ENCODE peak calls at places on chromosomes 12 and 14, in nine cellular contexts. One of them, this sample, is unnamed.
A peak's percentile ranks its signal among the peaks of the same experiment; 100 is the strongest.

GRCh38 chr14:34713681-34714319 is 593 bp downstream of the CFL2 start:
- DNase-seq in HepG2: peak; percentile 55
- DNase-seq in esophagus muscularis mucosa: no peak
- DNase-seq in prostate gland: peak; percentile 28
- DNase-seq in CD8-positive, alpha-beta T cell: no peak
- DNase-seq in uterus: peak; percentile 61
- DNase-seq in tibial nerve: peak; percentile 51
- DNase-seq in body of pancreas: peak; percentile 48
- DNase-seq in upper lobe of left lung: no peak
- DNase-seq in this sample: no peak

GRCh38 chr14:94773682-94774211 is 3.8 kb upstream of the GSC start:
- DNase-seq in prostate gland: no peak
- DNase-seq in HepG2: no peak
- DNase-seq in body of pancreas: no peak
- DNase-seq in tibial nerve: no peak
- DNase-seq in esophagus muscularis mucosa: no peak
- DNase-seq in CD8-positive, alpha-beta T cell: no peak
- DNase-seq in uterus: no peak
- DNase-seq in upper lobe of left lung: no peak
- DNase-seq in this sample: no peak

GRCh38 chr12:12779529-12779928 is 5.9 kb upstream of the APOLD1 start:
- DNase-seq in HepG2: peak; percentile 59
- DNase-seq in body of pancreas: no peak
- DNase-seq in tibial nerve: no peak
- DNase-seq in upper lobe of left lung: no peak
- DNase-seq in uterus: no peak
- DNase-seq in CD8-positive, alpha-beta T cell: no peak
- DNase-seq in prostate gland: no peak
- DNase-seq in esophagus muscularis mucosa: no peak
- DNase-seq in this sample: no peak

GRCh38 chr14:60090864-60091519 is 731 bp upstream of the PCNX4 start:
- DNase-seq in prostate gland: peak; percentile 17
- DNase-seq in HepG2: no peak
- DNase-seq in uterus: peak; percentile 66
- DNase-seq in esophagus muscularis mucosa: no peak
- DNase-seq in tibial nerve: peak; percentile 51
- DNase-seq in CD8-positive, alpha-beta T cell: no peak
- DNase-seq in upper lobe of left lung: no peak
- DNase-seq in body of pancreas: peak; percentile 52
- DNase-seq in this sample: peak; percentile 6

GRCh38 chr14:31937730-31938346 is 139.3 kb upstream of the ARHGAP5 start:
- DNase-seq in esophagus muscularis mucosa: no peak
- DNase-seq in body of pancreas: peak; percentile 52
- DNase-seq in prostate gland: no peak
- DNase-seq in CD8-positive, alpha-beta T cell: peak; percentile 20
- DNase-seq in HepG2: peak; percentile 98
- DNase-seq in upper lobe of left lung: no peak
- DNase-seq in uterus: peak; percentile 26
- DNase-seq in tibial nerve: peak; percentile 46
- DNase-seq in this sample: peak; percentile 26

GRCh38 chr12:38884666-38885065 is 20.7 kb downstream of the CPNE8 start:
- DNase-seq in CD8-positive, alpha-beta T cell: no peak
- DNase-seq in upper lobe of left lung: no peak
- DNase-seq in tibial nerve: no peak
- DNase-seq in uterus: no peak
- DNase-seq in prostate gland: no peak
- DNase-seq in body of pancreas: no peak
- DNase-seq in HepG2: no peak
- DNase-seq in esophagus muscularis mucosa: no peak
- DNase-seq in this sample: no peak

GRCh38 chr14:63759454-63759853 is 31.6 kb upstream of the SGPP1 start:
- DNase-seq in esophagus muscularis mucosa: no peak
- DNase-seq in upper lobe of left lung: no peak
- DNase-seq in uterus: no peak
- DNase-seq in HepG2: no peak
- DNase-seq in tibial nerve: no peak
- DNase-seq in prostate gland: no peak
- DNase-seq in body of pancreas: no peak
- DNase-seq in CD8-positive, alpha-beta T cell: peak; percentile 3
- DNase-seq in this sample: no peak

GRCh38 chr14:28305938-28306337 is 460.6 kb upstream of the FOXG1 start:
- DNase-seq in esophagus muscularis mucosa: no peak
- DNase-seq in prostate gland: no peak
- DNase-seq in tibial nerve: no peak
- DNase-seq in HepG2: no peak
- DNase-seq in upper lobe of left lung: no peak
- DNase-seq in body of pancreas: no peak
- DNase-seq in CD8-positive, alpha-beta T cell: no peak
- DNase-seq in uterus: no peak
- DNase-seq in this sample: no peak

GRCh38 chr14:68539311-68539737 is 253.5 kb downstream of the ZFP36L1 start:
- DNase-seq in prostate gland: no peak
- DNase-seq in HepG2: no peak
- DNase-seq in body of pancreas: no peak
- DNase-seq in uterus: no peak
- DNase-seq in CD8-positive, alpha-beta T cell: no peak
- DNase-seq in upper lobe of left lung: no peak
- DNase-seq in esophagus muscularis mucosa: peak; percentile 84
- DNase-seq in tibial nerve: no peak
- DNase-seq in this sample: no peak

GRCh38 chr14:68542346-68542745 is 250.5 kb downstream of the ZFP36L1 start:
- DNase-seq in prostate gland: no peak
- DNase-seq in esophagus muscularis mucosa: no peak
- DNase-seq in body of pancreas: no peak
- DNase-seq in uterus: no peak
- DNase-seq in upper lobe of left lung: no peak
- DNase-seq in tibial nerve: no peak
- DNase-seq in CD8-positive, alpha-beta T cell: no peak
- DNase-seq in HepG2: no peak
- DNase-seq in this sample: no peak

GRCh38 chr14:68538641-68539040 is 254.2 kb downstream of the ZFP36L1 start:
- DNase-seq in esophagus muscularis mucosa: no peak
- DNase-seq in HepG2: no peak
- DNase-seq in CD8-positive, alpha-beta T cell: no peak
- DNase-seq in uterus: no peak
- DNase-seq in upper lobe of left lung: no peak
- DNase-seq in body of pancreas: no peak
- DNase-seq in tibial nerve: no peak
- DNase-seq in prostate gland: no peak
- DNase-seq in this sample: no peak

GRCh38 chr14:68541128-68541896 is 251.6 kb downstream of the ZFP36L1 start:
- DNase-seq in upper lobe of left lung: no peak
- DNase-seq in uterus: peak; percentile 40
- DNase-seq in body of pancreas: no peak
- DNase-seq in prostate gland: no peak
- DNase-seq in HepG2: no peak
- DNase-seq in esophagus muscularis mucosa: peak; percentile 70
- DNase-seq in tibial nerve: no peak
- DNase-seq in CD8-positive, alpha-beta T cell: no peak
- DNase-seq in this sample: no peak

DNA sequence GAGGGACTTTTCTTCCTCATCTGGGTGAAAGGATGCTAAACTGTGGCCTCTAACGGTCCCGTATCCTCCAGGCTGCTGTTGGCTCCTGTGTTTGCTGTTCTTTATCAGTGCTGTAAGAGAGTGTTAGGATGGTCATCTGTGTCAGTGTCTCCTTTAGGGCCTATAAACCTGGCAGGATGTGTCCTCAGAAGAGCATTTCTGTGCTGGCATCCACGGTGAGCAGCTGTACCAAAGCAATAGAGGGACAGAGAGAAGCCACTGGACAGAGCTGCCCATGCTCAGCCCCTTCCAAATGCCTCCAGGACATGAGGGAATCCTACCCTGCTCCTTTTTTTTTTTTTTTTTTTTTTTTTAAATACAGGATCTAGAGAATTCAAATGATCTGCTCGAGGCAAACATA is 253.0 kb downstream of the ZFP36L1 start:
- DNase-seq in upper lobe of left lung: no peak
- DNase-seq in HepG2: no peak
- DNase-seq in uterus: no peak
- DNase-seq in body of pancreas: no peak
- DNase-seq in CD8-positive, alpha-beta T cell: no peak
- DNase-seq in tibial nerve: no peak
- DNase-seq in esophagus muscularis mucosa: peak; percentile 34
- DNase-seq in prostate gland: no peak
- DNase-seq in this sample: no peak
- H3K27ac ChIP-seq in upper lobe of left lung: no peak overlapping the region
- H3K27ac ChIP-seq in HepG2: no peak overlapping the region
- H3K27ac ChIP-seq in uterus: peak overlapping the region; percentile 62
- H3K27ac ChIP-seq in body of pancreas: no peak overlapping the region
- H3K27ac ChIP-seq in CD8-positive, alpha-beta T cell: no peak overlapping the region
- H3K27ac ChIP-seq in tibial nerve: peak overlapping the region; percentile 11
- H3K27ac ChIP-seq in esophagus muscularis mucosa: peak overlapping the region; percentile 9
- H3K27ac ChIP-seq in prostate gland: peak overlapping the region; percentile 22
- H3K27ac ChIP-seq in this sample: no peak overlapping the region

GRCh38 chr14:24789277-24789832 is 155.4 kb upstream of the GZMB start:
- DNase-seq in CD8-positive, alpha-beta T cell: no peak
- DNase-seq in uterus: no peak
- DNase-seq in esophagus muscularis mucosa: no peak
- DNase-seq in body of pancreas: no peak
- DNase-seq in prostate gland: no peak
- DNase-seq in HepG2: no peak
- DNase-seq in tibial nerve: no peak
- DNase-seq in upper lobe of left lung: no peak
- DNase-seq in this sample: no peak

GRCh38 chr14:24790196-24790595 is 156.2 kb upstream of the GZMB start:
- DNase-seq in prostate gland: no peak
- DNase-seq in CD8-positive, alpha-beta T cell: no peak
- DNase-seq in uterus: no peak
- DNase-seq in tibial nerve: no peak
- DNase-seq in body of pancreas: no peak
- DNase-seq in HepG2: peak; percentile 46
- DNase-seq in upper lobe of left lung: no peak
- DNase-seq in esophagus muscularis mucosa: no peak
- DNase-seq in this sample: no peak

GRCh38 chr14:24783791-24784190 is 149.8 kb upstream of the GZMB start:
- DNase-seq in CD8-positive, alpha-beta T cell: no peak
- DNase-seq in uterus: no peak
- DNase-seq in tibial nerve: no peak
- DNase-seq in HepG2: no peak
- DNase-seq in upper lobe of left lung: no peak
- DNase-seq in esophagus muscularis mucosa: no peak
- DNase-seq in prostate gland: no peak
- DNase-seq in body of pancreas: no peak
- DNase-seq in this sample: no peak

GRCh38 chr14:24784981-24785380 is 151.0 kb upstream of the GZMB start:
- DNase-seq in body of pancreas: no peak
- DNase-seq in CD8-positive, alpha-beta T cell: no peak
- DNase-seq in prostate gland: no peak
- DNase-seq in upper lobe of left lung: no peak
- DNase-seq in tibial nerve: no peak
- DNase-seq in uterus: no peak
- DNase-seq in esophagus muscularis mucosa: no peak
- DNase-seq in HepG2: no peak
- DNase-seq in this sample: no peak

DNA sequence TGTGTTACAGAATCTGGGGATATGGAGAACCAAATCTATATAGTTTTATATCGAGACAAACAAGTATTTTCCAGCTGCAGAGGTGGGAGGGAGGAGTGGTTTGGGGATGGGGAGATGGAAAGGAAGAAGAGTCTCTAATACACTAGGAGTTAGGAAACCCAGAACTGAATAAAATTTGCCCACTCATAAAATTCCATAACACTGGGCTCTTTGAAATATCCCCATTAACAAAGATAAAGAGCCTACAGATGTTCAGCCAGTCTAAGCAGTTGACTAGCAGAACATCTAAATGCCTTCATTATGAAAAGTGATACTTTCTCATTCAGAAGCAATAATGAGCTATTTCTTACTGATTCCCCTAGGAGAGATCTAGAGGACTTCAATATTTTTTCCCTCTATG is 151.7 kb upstream of the GZMB start:
- DNase-seq in HepG2: no peak
- DNase-seq in CD8-positive, alpha-beta T cell: no peak
- DNase-seq in body of pancreas: no peak
- DNase-seq in uterus: no peak
- DNase-seq in prostate gland: no peak
- DNase-seq in upper lobe of left lung: no peak
- DNase-seq in tibial nerve: no peak
- DNase-seq in esophagus muscularis mucosa: no peak
- DNase-seq in this sample: no peak
- H3K27me3 ChIP-seq in HepG2: no peaks in the 10 kb centered on the region
- H3K27me3 ChIP-seq in CD8-positive, alpha-beta T cell: no peaks in the 10 kb centered on the region
- H3K27me3 ChIP-seq in body of pancreas: no peaks in the 10 kb centered on the region
- H3K27me3 ChIP-seq in uterus: no peaks in the 10 kb centered on the region
- H3K27me3 ChIP-seq in prostate gland: no peaks in the 10 kb centered on the region
- H3K27me3 ChIP-seq in upper lobe of left lung: no peaks in the 10 kb centered on the region
- H3K27me3 ChIP-seq in tibial nerve: no peaks in the 10 kb centered on the region
- H3K27me3 ChIP-seq in esophagus muscularis mucosa: no peaks in the 10 kb centered on the region
- H3K27me3 ChIP-seq in this sample: peaks cover 3% of the 10 kb centered on the region

GRCh38 chr14:97578982-97579381 is 781.8 kb downstream of the VRK1 start:
- DNase-seq in upper lobe of left lung: no peak
- DNase-seq in CD8-positive, alpha-beta T cell: no peak
- DNase-seq in body of pancreas: no peak
- DNase-seq in tibial nerve: no peak
- DNase-seq in HepG2: no peak
- DNase-seq in prostate gland: no peak
- DNase-seq in esophagus muscularis mucosa: no peak
- DNase-seq in uterus: no peak
- DNase-seq in this sample: no peak

GRCh38 chr14:97580923-97581495 is 783.8 kb downstream of the VRK1 start:
- DNase-seq in CD8-positive, alpha-beta T cell: no peak
- DNase-seq in upper lobe of left lung: no peak
- DNase-seq in tibial nerve: no peak
- DNase-seq in prostate gland: no peak
- DNase-seq in uterus: no peak
- DNase-seq in body of pancreas: no peak
- DNase-seq in HepG2: no peak
- DNase-seq in esophagus muscularis mucosa: peak; percentile 42
- DNase-seq in this sample: no peak

DNA sequence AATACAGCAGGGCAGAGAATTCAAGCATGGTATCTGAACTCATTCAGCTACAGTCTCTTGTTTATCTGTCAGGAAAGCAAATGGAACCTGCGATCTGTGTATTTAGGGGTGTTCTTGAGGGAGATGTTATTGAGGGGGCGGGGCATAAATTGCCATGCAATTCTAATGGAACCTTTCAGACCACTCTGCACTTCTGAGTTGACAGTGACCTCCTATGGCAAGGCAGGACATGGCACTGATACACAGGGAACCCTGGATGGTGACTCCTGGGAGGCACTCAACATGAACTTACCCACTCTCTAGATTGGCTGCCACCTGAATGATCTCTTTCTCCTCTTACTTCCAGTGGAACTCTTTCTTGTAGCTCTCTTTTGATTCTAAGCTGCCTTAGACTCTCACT is 787.3 kb downstream of the VRK1 start:
- DNase-seq in prostate gland: no peak
- DNase-seq in uterus: no peak
- DNase-seq in upper lobe of left lung: no peak
- DNase-seq in tibial nerve: no peak
- DNase-seq in esophagus muscularis mucosa: peak; percentile 47
- DNase-seq in body of pancreas: no peak
- DNase-seq in CD8-positive, alpha-beta T cell: no peak
- DNase-seq in HepG2: no peak
- DNase-seq in this sample: no peak
- TF ChIP-seq CTCF in prostate gland: no peak
- TF ChIP-seq CTCF in uterus: no peak
- TF ChIP-seq CTCF in upper lobe of left lung: no peak
- TF ChIP-seq CTCF in tibial nerve: no peak
- TF ChIP-seq CTCF in esophagus muscularis mucosa: no peak
- TF ChIP-seq CTCF in body of pancreas: no peak
- TF ChIP-seq CTCF in CD8-positive, alpha-beta T cell: no peak
- TF ChIP-seq CTCF in HepG2: no peak
- TF ChIP-seq CTCF in this sample: no peak

GRCh38 chr14:68402525-68403101 is 390.3 kb downstream of the ZFP36L1 start:
- DNase-seq in uterus: no peak
- DNase-seq in esophagus muscularis mucosa: no peak
- DNase-seq in upper lobe of left lung: no peak
- DNase-seq in tibial nerve: no peak
- DNase-seq in CD8-positive, alpha-beta T cell: no peak
- DNase-seq in HepG2: no peak
- DNase-seq in prostate gland: no peak
- DNase-seq in body of pancreas: no peak
- DNase-seq in this sample: no peak

GRCh38 chr14:68399971-68400370 is 392.9 kb downstream of the ZFP36L1 start:
- DNase-seq in upper lobe of left lung: no peak
- DNase-seq in body of pancreas: no peak
- DNase-seq in tibial nerve: no peak
- DNase-seq in HepG2: no peak
- DNase-seq in prostate gland: no peak
- DNase-seq in CD8-positive, alpha-beta T cell: no peak
- DNase-seq in esophagus muscularis mucosa: no peak
- DNase-seq in uterus: no peak
- DNase-seq in this sample: no peak

GRCh38 chr14:68403191-68403781 is 389.6 kb downstream of the ZFP36L1 start:
- DNase-seq in prostate gland: no peak
- DNase-seq in tibial nerve: no peak
- DNase-seq in HepG2: no peak
- DNase-seq in uterus: peak; percentile 59
- DNase-seq in CD8-positive, alpha-beta T cell: no peak
- DNase-seq in esophagus muscularis mucosa: no peak
- DNase-seq in body of pancreas: no peak
- DNase-seq in upper lobe of left lung: no peak
- DNase-seq in this sample: no peak

GRCh38 chr14:68401855-68402254 is 391.0 kb downstream of the ZFP36L1 start:
- DNase-seq in body of pancreas: no peak
- DNase-seq in esophagus muscularis mucosa: no peak
- DNase-seq in upper lobe of left lung: no peak
- DNase-seq in tibial nerve: no peak
- DNase-seq in uterus: no peak
- DNase-seq in prostate gland: no peak
- DNase-seq in HepG2: no peak
- DNase-seq in CD8-positive, alpha-beta T cell: no peak
- DNase-seq in this sample: no peak

DNA sequence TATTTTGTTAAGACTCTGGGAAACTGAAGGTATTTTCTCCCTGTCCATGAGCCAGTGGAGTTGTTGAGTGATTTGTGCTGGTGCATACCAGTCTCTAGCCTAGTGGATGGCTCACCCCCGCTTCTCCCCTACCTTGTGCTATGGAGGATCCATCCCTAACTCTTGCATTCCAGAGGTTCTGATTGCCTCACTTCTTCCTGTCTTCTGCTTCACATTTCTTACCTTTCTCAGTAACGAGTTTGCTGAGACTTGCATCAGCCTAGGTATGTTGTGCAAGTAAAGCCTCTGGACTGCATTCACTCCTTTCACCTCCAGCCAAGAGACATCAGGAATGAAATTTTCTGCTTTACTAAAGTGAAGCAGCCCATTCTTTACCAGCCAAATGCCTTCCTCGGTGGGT is 391.5 kb downstream of the ZFP36L1 start:
- DNase-seq in tibial nerve: no peak
- DNase-seq in prostate gland: no peak
- DNase-seq in body of pancreas: no peak
- DNase-seq in esophagus muscularis mucosa: no peak
- DNase-seq in CD8-positive, alpha-beta T cell: no peak
- DNase-seq in HepG2: no peak
- DNase-seq in upper lobe of left lung: no peak
- DNase-seq in uterus: no peak
- DNase-seq in this sample: no peak
- H3K27ac ChIP-seq in tibial nerve: no peak overlapping the region
- H3K27ac ChIP-seq in prostate gland: no peak overlapping the region
- H3K27ac ChIP-seq in body of pancreas: no peak overlapping the region
- H3K27ac ChIP-seq in esophagus muscularis mucosa: no peak overlapping the region
- H3K27ac ChIP-seq in CD8-positive, alpha-beta T cell: no peak overlapping the region
- H3K27ac ChIP-seq in HepG2: no peak overlapping the region
- H3K27ac ChIP-seq in upper lobe of left lung: no peak overlapping the region
- H3K27ac ChIP-seq in uterus: peak overlapping the region; percentile 78
- H3K27ac ChIP-seq in this sample: no peak overlapping the region

This sample was measured in CD4-positive, alpha-beta T cell.